ENCODE peak calls at places on chromosomes 3 and 15, in seven cellular contexts. I, W, F, Z, Y, E and R are unnamed samples. For H3K36me3 and H3K4me1, the result is how much of the 10 kb centered on the place peaks cover.

GRCh38 chr3:110886514-110886913 is 185.1 kb upstream of the NECTIN3 start:
- DNase-seq in I (no peak), W (no peak), F (no peak), Z (no peak), Y (peak), E (peak), R (no peak)

GRCh38 chr15:85646538-85647091 is 148.1 kb downstream of the KLHL25 start:
- DNase-seq in I (no peak), W (no peak), F (no peak), Z (no peak), Y (no peak), E (peak), R (no peak)

GRCh38 chr3:101195951-101196713 is 124.2 kb downstream of the IMPG2 start:
- DNase-seq in I (no peak), W (no peak), F (no peak), Z (peak), Y (peak), E (peak), R (no peak)

GRCh38 chr3:32421991-32422859 is 30.6 kb downstream of the CMTM7 start:
- DNase-seq in I (peak), W (peak), F (peak), Z (no peak), Y (no peak), E (peak), R (peak)

GRCh38 chr15:80887148-80887547 is 102.5 kb downstream of the MESD start:
- DNase-seq in I (no peak), W (no peak), F (no peak), Z (no peak), Y (no peak), E (no peak), R (no peak)

GRCh38 chr3:196740476-196741400 is 1.1 kb downstream of the PAK2 start:
- DNase-seq in I (no peak), W (peak), F (no peak), Z (peak), Y (peak), E (peak), R (no peak)

GRCh38 chr3:160140756-160141155 is 84.5 kb upstream of the C3orf80 start:
- DNase-seq in I (no peak), W (no peak), F (no peak), Z (no peak), Y (no peak), E (no peak), R (no peak)

GRCh38 chr3:14540209-14540575 is at the start of gene GRIP2:
- DNase-seq in I (no peak), W (no peak), F (no peak), Z (no peak), Y (no peak), E (no peak), R (peak)

GRCh38 chr15:81002254-81003022 is 1.7 kb downstream of the TLNRD1 start:
- DNase-seq in I (peak), W (no peak), F (no peak), Z (no peak), Y (no peak), E (peak), R (peak)

GRCh38 chr3:170680593-170680992 is 94.7 kb upstream of the SLC7A14 start:
- DNase-seq in I (no peak), W (no peak), F (no peak), Z (no peak), Y (no peak), E (no peak), R (no peak)

GRCh38 chr15:77791994-77792393 is 159.3 kb upstream of the LINGO1 start:
- DNase-seq in I (no peak), W (no peak), F (no peak), Z (no peak), Y (no peak), E (no peak), R (no peak)

GRCh38 chr15:69648775-69649735 is 196.4 kb downstream of the RPLP1 start:
- DNase-seq in I (no peak), W (no peak), F (no peak), Z (no peak), Y (no peak), E (no peak), R (peak)

GRCh38 chr15:90211440-90212168 is 10.5 kb downstream of the SEMA4B start:
- DNase-seq in I (no peak), W (no peak), F (no peak), Z (peak), Y (no peak), E (peak), R (no peak)

GRCh38 chr15:85622432-85622831 is 172.3 kb downstream of the KLHL25 start:
- DNase-seq in I (no peak), W (no peak), F (no peak), Z (no peak), Y (no peak), E (peak), R (no peak)

GRCh38 chr3:14329116-14329830 is 73.1 kb upstream of the SLC6A6 start:
- DNase-seq in I (no peak), W (no peak), F (peak), Z (peak), Y (no peak), E (peak), R (no peak)

GRCh38 chr3:11186771-11187170 is 32.5 kb downstream of the HRH1 start:
- DNase-seq in I (peak), W (no peak), F (peak), Z (no peak), Y (no peak), E (peak), R (no peak)

DNA sequence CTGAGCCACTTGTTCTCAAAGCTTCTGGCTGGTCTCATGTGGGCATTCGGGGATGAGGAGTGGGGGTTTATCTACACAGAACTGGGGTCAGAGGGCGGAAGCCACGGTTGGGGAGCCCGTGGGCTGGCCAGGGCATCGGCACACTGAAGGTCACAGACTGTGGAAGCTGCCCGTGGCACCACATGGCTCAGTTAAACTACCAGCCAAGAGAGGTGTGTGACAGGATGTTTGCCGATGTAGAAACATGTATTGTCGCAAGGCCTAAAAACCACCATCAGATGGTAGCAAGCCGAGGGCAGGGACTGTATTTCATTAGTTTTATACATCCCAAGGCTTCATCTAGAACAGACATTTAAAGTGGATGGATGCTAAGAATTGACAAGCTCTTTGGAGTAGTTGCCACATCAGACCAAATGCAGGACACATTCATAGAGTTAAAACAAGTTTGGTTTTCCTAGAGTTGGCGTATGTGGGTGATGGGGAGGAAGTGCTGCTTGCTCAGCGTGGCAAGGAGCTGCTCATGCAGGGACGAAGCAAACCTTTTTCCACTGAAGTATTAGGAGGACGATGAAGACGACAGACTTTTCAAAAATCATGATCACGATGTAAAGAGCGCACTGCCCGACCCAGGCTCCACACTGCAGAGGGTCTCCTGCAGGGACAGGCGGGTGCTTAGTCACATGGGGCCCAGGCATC is 9.6 kb upstream of the MUSTN1 start:
- DNase-seq in I (no peak), W (no peak), F (peak), Z (no peak), Y (no peak), E (no peak), R (peak)
- H3K36me3 ChIP-seq in I (under half), W (under half), F (under half), Z (under half), Y (under half), E (under half), R (under half)

GRCh38 chr3:35677797-35678196 is 38.5 kb downstream of the ARPP21 start:
- DNase-seq in I (no peak), W (no peak), F (no peak), Z (no peak), Y (no peak), E (peak), R (no peak)

GRCh38 chr3:35675621-35676020 is 36.3 kb downstream of the ARPP21 start:
- DNase-seq in I (no peak), W (no peak), F (no peak), Z (no peak), Y (no peak), E (no peak), R (no peak)

GRCh38 chr3:35678552-35679220 is 39.4 kb downstream of the ARPP21 start:
- DNase-seq in I (no peak), W (no peak), F (no peak), Z (no peak), Y (no peak), E (no peak), R (no peak)

GRCh38 chr3:35680866-35681650 is 41.7 kb downstream of the ARPP21 start:
- DNase-seq in I (no peak), W (no peak), F (no peak), Z (no peak), Y (no peak), E (no peak), R (no peak)

DNA sequence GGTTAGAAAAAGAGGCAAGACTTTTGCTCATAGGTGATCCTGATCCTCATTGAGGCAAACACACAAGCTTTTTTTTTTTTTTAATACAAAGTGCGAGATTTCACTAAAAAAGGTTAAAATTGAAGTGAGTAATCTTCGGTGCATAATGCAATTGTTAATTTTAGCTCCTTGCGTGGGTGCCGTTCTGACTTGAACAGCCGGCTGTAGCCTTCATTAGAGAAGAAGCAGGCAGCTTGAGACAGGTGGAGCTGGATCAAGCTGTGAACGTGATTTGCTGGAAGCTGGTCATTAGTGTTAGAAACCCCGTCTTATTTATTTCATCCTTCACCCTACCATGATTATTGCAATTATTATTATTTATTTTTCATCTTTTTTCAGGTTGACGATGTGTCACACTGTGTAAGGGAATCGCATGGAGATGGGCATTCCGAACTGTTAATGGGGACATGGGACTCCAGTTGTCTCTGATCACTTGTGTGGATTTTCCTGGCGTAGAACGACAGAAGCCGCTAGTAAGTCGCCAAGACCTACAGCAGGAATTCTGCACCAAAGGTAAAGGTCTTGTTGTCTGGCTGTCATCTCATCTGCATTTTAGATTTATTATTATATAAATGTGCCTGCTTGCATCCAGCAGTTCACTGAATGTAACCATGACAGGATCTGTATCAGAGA is 40.2 kb downstream of the ARPP21 start:
- DNase-seq in I (no peak), W (no peak), F (no peak), Z (no peak), Y (no peak), E (no peak), R (no peak)
- H3K27ac ChIP-seq in I (no peak), W (no peak), F (no peak), Z (no peak), Y (no peak), E (no peak), R (no peak)

GRCh38 chr3:73432723-73433032 is 192.1 kb downstream of the PDZRN3 start:
- DNase-seq in I (no peak), W (no peak), F (no peak), Z (no peak), Y (no peak), E (no peak), R (no peak)

GRCh38 chr3:73431136-73431933 is 193.4 kb downstream of the PDZRN3 start:
- DNase-seq in I (no peak), W (no peak), F (no peak), Z (no peak), Y (no peak), E (no peak), R (no peak)

GRCh38 chr3:73433681-73434080 is 191.1 kb downstream of the PDZRN3 start:
- DNase-seq in I (no peak), W (no peak), F (no peak), Z (no peak), Y (peak), E (no peak), R (no peak)

GRCh38 chr3:73432021-73432722 is 192.6 kb downstream of the PDZRN3 start:
- DNase-seq in I (no peak), W (peak), F (no peak), Z (peak), Y (peak), E (peak), R (no peak)

DNA sequence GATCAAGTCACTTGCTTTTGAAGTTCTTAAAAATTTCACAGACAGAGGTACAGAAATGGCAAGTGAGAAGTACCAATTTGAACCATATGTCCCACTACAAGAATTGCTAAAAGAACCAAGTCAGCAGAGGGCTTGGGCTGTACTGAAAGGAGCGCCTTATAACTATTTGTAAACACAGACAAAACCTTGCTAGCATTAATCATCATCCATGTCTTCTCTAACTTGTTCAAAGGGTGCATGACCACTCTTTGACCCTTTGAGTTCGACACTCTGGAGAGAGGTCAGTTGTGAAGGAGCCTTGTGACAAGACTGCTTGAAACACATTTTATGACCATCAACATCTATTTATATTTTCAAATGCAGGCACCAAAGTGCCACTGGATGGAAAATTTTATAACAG is 191.7 kb downstream of the PDZRN3 start:
- DNase-seq in I (no peak), W (no peak), F (no peak), Z (no peak), Y (peak), E (no peak), R (no peak)
- H3K4me1 ChIP-seq in I (under half), W (under half), F (under half), Z (under half), Y (under half), E (under half), R (under half)

GRCh38 chr15:44596511-44597010 is 59.6 kb downstream of the EIF3J start:
- DNase-seq in I (no peak), W (no peak), F (no peak), Z (no peak), Y (no peak), E (no peak), R (no peak)
- H3K36me3 ChIP-seq in I (half or more), W (under half), F (half or more), Z (under half), Y (under half), E (under half), R (under half)

GRCh38 chr15:74958320-74958907 is 1.8 kb upstream of the RPP25 start:
- DNase-seq in I (peak), W (no peak), F (peak), Z (peak), Y (peak), E (no peak), R (peak)
- H3K27ac ChIP-seq in I (peak), W (no peak), F (peak), Z (no peak), Y (no peak), E (no peak), R (no peak)

GRCh38 chr3:185527364-185527763 is 25.0 kb downstream of the LIPH start:
- DNase-seq in I (no peak), W (no peak), F (no peak), Z (no peak), Y (no peak), E (no peak), R (no peak)
- H3K4me1 ChIP-seq in I (under half), W (under half), F (under half), Z (under half), Y (under half), E (under half), R (under half)

GRCh38 chr15:82850242-82850591 is 40.8 kb downstream of the WHAMM start:
- DNase-seq in I (peak), W (no peak), F (no peak), Z (no peak), Y (no peak), E (peak), R (no peak)
- H3K36me3 ChIP-seq in I (under half), W (under half), F (under half), Z (under half), Y (under half), E (under half), R (under half)